ENCODE peak calls at places on chromosomes 11 and 22, in four cellular contexts. One of them, this sample, is unnamed. For H3K4me1, the result is how much of the 10 kb centered on the place peaks cover.

GRCh38 chr11:12109591-12110196 is 696 bp upstream of the MICAL2 start:
- DNase-seq in GM12878: no peak
- DNase-seq in transverse colon: no peak
- DNase-seq in K562: peak
- DNase-seq in this sample: peak

GRCh38 chr11:71244116-71244815 is 8.1 kb downstream of the SHANK2 start:
- DNase-seq in transverse colon: no peak
- DNase-seq in K562: no peak
- DNase-seq in GM12878: no peak
- DNase-seq in this sample: no peak

GRCh38 chr22:30234786-30235470 is 11.6 kb downstream of the LIF start:
- DNase-seq in GM12878: no peak
- DNase-seq in transverse colon: no peak
- DNase-seq in K562: no peak
- DNase-seq in this sample: no peak

GRCh38 chr11:6992026-6992425 is 28.1 kb downstream of the ZNF214 start:
- DNase-seq in GM12878: no peak
- DNase-seq in transverse colon: no peak
- DNase-seq in K562: no peak
- DNase-seq in this sample: no peak

GRCh38 chr22:39244496-39245129 is at the start of gene PDGFB:
- DNase-seq in transverse colon: peak
- DNase-seq in K562: peak
- DNase-seq in GM12878: no peak
- DNase-seq in this sample: peak

GRCh38 chr22:49724030-49724892 is 103.4 kb downstream of the BRD1 start:
- DNase-seq in GM12878: no peak
- DNase-seq in K562: no peak
- DNase-seq in transverse colon: no peak
- DNase-seq in this sample: no peak

GRCh38 chr22:49021926-49022815 is 805.5 kb downstream of the BRD1 start:
- DNase-seq in K562: no peak
- DNase-seq in transverse colon: no peak
- DNase-seq in GM12878: no peak
- DNase-seq in this sample: no peak

GRCh38 chr11:87300640-87301381 is 263.1 kb downstream of the TMEM135 start:
- DNase-seq in K562: peak
- DNase-seq in transverse colon: peak
- DNase-seq in GM12878: no peak
- DNase-seq in this sample: no peak

GRCh38 chr11:88414385-88414861 is 76.9 kb upstream of the CTSC start:
- DNase-seq in K562: peak
- DNase-seq in transverse colon: peak
- DNase-seq in GM12878: no peak
- DNase-seq in this sample: peak

GRCh38 chr22:40665312-40665711 is 14.0 kb upstream of the MCHR1 start:
- DNase-seq in transverse colon: no peak
- DNase-seq in GM12878: no peak
- DNase-seq in K562: no peak
- DNase-seq in this sample: peak

GRCh38 chr11:116336540-116336939 is 436.2 kb downstream of the BUD13 start:
- DNase-seq in K562: no peak
- DNase-seq in transverse colon: no peak
- DNase-seq in GM12878: no peak
- DNase-seq in this sample: no peak

GRCh38 chr11:94154095-94154856 is 25.6 kb downstream of the PANX1 start:
- DNase-seq in GM12878: no peak
- DNase-seq in K562: no peak
- DNase-seq in transverse colon: no peak
- DNase-seq in this sample: no peak

GRCh38 chr11:5992604-5993251 is 5.9 kb upstream of the OR52L1 start:
- DNase-seq in K562: peak
- DNase-seq in GM12878: no peak
- DNase-seq in transverse colon: no peak
- DNase-seq in this sample: no peak

GRCh38 chr22:45310331-45311032 is 748 bp downstream of the FAM118A start:
- DNase-seq in GM12878: no peak
- DNase-seq in transverse colon: no peak
- DNase-seq in K562: no peak
- DNase-seq in this sample: peak

GRCh38 chr11:44633641-44634040 is 68.2 kb downstream of the CD82 start:
- DNase-seq in K562: no peak
- DNase-seq in transverse colon: no peak
- DNase-seq in GM12878: no peak
- DNase-seq in this sample: no peak

GRCh38 chr11:17683378-17684161 is 35.8 kb upstream of the MYOD1 start:
- DNase-seq in GM12878: no peak
- DNase-seq in K562: no peak
- DNase-seq in transverse colon: no peak
- DNase-seq in this sample: no peak

GRCh38 chr11:112839051-112839450 is 122.2 kb upstream of the NCAM1 start:
- DNase-seq in K562: no peak
- DNase-seq in GM12878: no peak
- DNase-seq in transverse colon: no peak
- DNase-seq in this sample: no peak

GRCh38 chr11:95977534-95978174 is 53.7 kb upstream of the MTMR2 start:
- DNase-seq in transverse colon: no peak
- DNase-seq in GM12878: no peak
- DNase-seq in K562: no peak
- DNase-seq in this sample: no peak

GRCh38 chr11:59557940-59558643 is 46.8 kb downstream of the OR4D9 start:
- DNase-seq in K562: no peak
- DNase-seq in transverse colon: no peak
- DNase-seq in GM12878: no peak
- DNase-seq in this sample: no peak

GRCh38 chr11:76744186-76745058 is 38.7 kb upstream of the TSKU start:
- DNase-seq in transverse colon: peak
- DNase-seq in K562: no peak
- DNase-seq in GM12878: no peak
- DNase-seq in this sample: peak

GRCh38 chr22:50400406-50400805 is 57.3 kb downstream of the PPP6R2 start:
- DNase-seq in GM12878: no peak
- DNase-seq in K562: no peak
- DNase-seq in transverse colon: no peak
- DNase-seq in this sample: no peak

GRCh38 chr22:24554316-24555159 is at the start of gene GUCD1:
- DNase-seq in K562: no peak
- DNase-seq in transverse colon: peak
- DNase-seq in GM12878: no peak
- DNase-seq in this sample: no peak

GRCh38 chr11:70523384-70524095 is 125.2 kb downstream of the CTTN start:
- DNase-seq in K562: no peak
- DNase-seq in GM12878: no peak
- DNase-seq in transverse colon: no peak
- DNase-seq in this sample: peak

GRCh38 chr11:46649180-46649738 is 31.9 kb downstream of the ATG13 start:
- DNase-seq in GM12878: no peak
- DNase-seq in transverse colon: peak
- DNase-seq in K562: no peak
- DNase-seq in this sample: peak
- H3K4me3 ChIP-seq in GM12878: no peak
- H3K4me3 ChIP-seq in transverse colon: no peak
- H3K4me3 ChIP-seq in K562: no peak
- H3K4me3 ChIP-seq in this sample: no peak

GRCh38 chr11:1847941-1848639 is 4.8 kb upstream of the LSP1 start:
- DNase-seq in transverse colon: no peak
- DNase-seq in K562: no peak
- DNase-seq in GM12878: no peak
- DNase-seq in this sample: no peak
- H3K4me1 ChIP-seq in transverse colon: under half
- H3K4me1 ChIP-seq in K562: under half
- H3K4me1 ChIP-seq in GM12878: half or more
- H3K4me1 ChIP-seq in this sample: under half

DNA sequence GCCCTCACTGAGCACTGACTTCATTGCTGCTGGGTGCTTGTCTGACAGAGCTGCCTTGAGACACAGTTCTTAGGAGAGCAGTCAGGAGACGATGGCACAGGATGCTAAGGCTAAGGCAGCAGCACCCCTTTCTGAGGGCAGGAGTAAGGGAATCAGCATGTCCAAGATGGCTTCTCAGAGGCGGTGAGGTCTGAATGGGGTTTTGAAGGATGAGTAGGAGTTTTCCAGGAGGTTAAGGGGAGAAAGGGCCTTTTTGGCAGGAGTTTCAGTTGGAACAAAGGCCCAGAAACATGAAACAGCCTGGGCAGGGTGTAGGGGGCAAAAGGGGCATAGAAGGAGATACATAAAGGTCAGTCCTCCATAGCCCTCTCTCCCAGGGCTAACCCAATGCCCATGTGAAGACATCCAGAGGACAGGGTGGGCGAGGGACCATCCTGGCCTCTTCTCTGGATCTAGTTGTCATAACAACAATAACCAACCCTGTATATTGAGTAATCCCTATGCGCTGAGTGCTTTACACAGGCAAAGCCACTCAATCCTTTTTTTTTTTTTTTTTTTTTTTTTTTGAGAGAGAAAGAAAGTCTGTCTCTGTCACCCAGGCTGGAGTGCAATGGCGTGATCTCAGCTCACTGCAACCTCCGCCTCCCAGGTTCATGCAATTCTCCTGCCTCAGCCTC is 19.0 kb downstream of the CYTH4 start:
- DNase-seq in transverse colon: no peak
- DNase-seq in GM12878: no peak
- DNase-seq in K562: no peak
- DNase-seq in this sample: no peak
- H3K4me3 ChIP-seq in transverse colon: no peak
- H3K4me3 ChIP-seq in GM12878: no peak
- H3K4me3 ChIP-seq in K562: no peak
- H3K4me3 ChIP-seq in this sample: no peak

GRCh38 chr22:17774206-17774927 is at the start of gene BID:
- DNase-seq in transverse colon: peak
- DNase-seq in GM12878: no peak
- DNase-seq in K562: peak
- DNase-seq in this sample: peak
- H3K4me1 ChIP-seq in transverse colon: under half
- H3K4me1 ChIP-seq in GM12878: under half
- H3K4me1 ChIP-seq in K562: under half
- H3K4me1 ChIP-seq in this sample: under half

GRCh38 chr11:65425105-65425970 is 2.7 kb downstream of the NEAT1 start:
- DNase-seq in GM12878: no peak
- DNase-seq in K562: peak
- DNase-seq in transverse colon: peak
- DNase-seq in this sample: peak
- H3K4me3 ChIP-seq in GM12878: peak
- H3K4me3 ChIP-seq in K562: peak
- H3K4me3 ChIP-seq in transverse colon: peak
- H3K4me3 ChIP-seq in this sample: peak

GRCh38 chr11:66967670-66968425 is 7.3 kb upstream of the C11orf86 start:
- DNase-seq in GM12878: no peak
- DNase-seq in K562: no peak
- DNase-seq in transverse colon: no peak
- DNase-seq in this sample: no peak
- H3K4me1 ChIP-seq in GM12878: under half
- H3K4me1 ChIP-seq in K562: under half
- H3K4me1 ChIP-seq in transverse colon: under half
- H3K4me1 ChIP-seq in this sample: under half

This sample was measured in right cardiac atrium.